ENCODE peak calls at places on chromosomes 7 and 10, in seven cellular contexts. L, R, I, B, G, S and O are unnamed samples.

GRCh38 chr7:101816499-101817030 is 861 bp upstream of the CUX1 start:
- DNase-seq in L (no peak), R (peak), I (no peak), B (peak), G (peak), S (no peak), O (peak)

GRCh38 chr10:119412831-119413737 is 129.4 kb downstream of the RGS10 start:
- DNase-seq in L (no peak), R (no peak), I (no peak), B (no peak), G (peak), S (no peak), O (no peak)

GRCh38 chr10:17872191-17873091 is 63.3 kb downstream of the MRC1 start:
- DNase-seq in L (no peak), R (no peak), I (no peak), B (no peak), G (no peak), S (no peak), O (peak)

GRCh38 chr10:132827861-132828539 is 42.1 kb upstream of the NKX6-2 start:
- DNase-seq in L (no peak), R (no peak), I (no peak), B (no peak), G (no peak), S (no peak), O (no peak)

GRCh38 chr7:143504937-143505297 is 27.2 kb downstream of the TAS2R41 start:
- DNase-seq in L (no peak), R (no peak), I (no peak), B (no peak), G (no peak), S (no peak), O (no peak)

GRCh38 chr7:78146546-78146945 is 348.0 kb downstream of the PHTF2 start:
- DNase-seq in L (no peak), R (no peak), I (no peak), B (no peak), G (no peak), S (no peak), O (no peak)

GRCh38 chr10:70835895-70836294 is 20.1 kb downstream of the SGPL1 start:
- DNase-seq in L (no peak), R (no peak), I (no peak), B (no peak), G (no peak), S (no peak), O (no peak)

GRCh38 chr7:27921081-27921836 is 181.3 kb downstream of the TAX1BP1 start:
- DNase-seq in L (no peak), R (peak), I (no peak), B (no peak), G (peak), S (peak), O (peak)

GRCh38 chr10:61836233-61836887 is 65.1 kb upstream of the ARID5B start:
- DNase-seq in L (no peak), R (no peak), I (no peak), B (no peak), G (no peak), S (no peak), O (no peak)

GRCh38 chr7:25953859-25954258 is 198.1 kb upstream of the NFE2L3 start:
- DNase-seq in L (no peak), R (peak), I (no peak), B (no peak), G (no peak), S (no peak), O (peak)

GRCh38 chr7:111771638-111772037 is 209.3 kb upstream of the IMMP2L start:
- DNase-seq in L (no peak), R (no peak), I (no peak), B (no peak), G (no peak), S (no peak), O (no peak)

GRCh38 chr7:86470763-86471162 is 172.9 kb upstream of the GRM3 start:
- DNase-seq in L (no peak), R (no peak), I (no peak), B (no peak), G (no peak), S (no peak), O (no peak)

GRCh38 chr10:21355591-21356011 is 169.9 kb downstream of the SKIDA1 start:
- DNase-seq in L (no peak), R (no peak), I (no peak), B (no peak), G (no peak), S (no peak), O (no peak)

GRCh38 chr10:42979730-42980467 is 97.0 kb upstream of the RET start:
- DNase-seq in L (no peak), R (no peak), I (no peak), B (peak), G (no peak), S (no peak), O (no peak)

GRCh38 chr7:16841681-16842080 is 36.9 kb upstream of the AGR2 start:
- DNase-seq in L (no peak), R (no peak), I (no peak), B (no peak), G (no peak), S (no peak), O (no peak)

GRCh38 chr10:43939389-43939938 is 290.8 kb upstream of the ZNF32 start:
- DNase-seq in L (no peak), R (no peak), I (no peak), B (no peak), G (no peak), S (no peak), O (no peak)

GRCh38 chr7:103425177-103425576 is 20.8 kb downstream of the SLC26A5 start:
- DNase-seq in L (no peak), R (no peak), I (no peak), B (no peak), G (no peak), S (no peak), O (no peak)

GRCh38 chr10:132636358-132636757 is 98.8 kb downstream of the INPP5A start:
- DNase-seq in L (no peak), R (no peak), I (no peak), B (peak), G (no peak), S (no peak), O (no peak)

GRCh38 chr7:108442039-108442568 is 14.1 kb downstream of the NRCAM start:
- DNase-seq in L (no peak), R (no peak), I (no peak), B (no peak), G (no peak), S (peak), O (no peak)

GRCh38 chr7:80155374-80155773 is 20.7 kb downstream of the GNAI1 start:
- DNase-seq in L (no peak), R (no peak), I (no peak), B (no peak), G (no peak), S (no peak), O (no peak)

GRCh38 chr10:26799342-26799741 is 61.4 kb downstream of the ABI1 start:
- DNase-seq in L (no peak), R (peak), I (no peak), B (no peak), G (no peak), S (no peak), O (peak)

GRCh38 chr10:7408494-7409044 is 2.3 kb downstream of the SFMBT2 start:
- DNase-seq in L (no peak), R (peak), I (no peak), B (peak), G (peak), S (no peak), O (peak)

GRCh38 chr10:99906470-99906869 is 103.3 kb downstream of the DNMBP start:
- DNase-seq in L (no peak), R (no peak), I (peak), B (peak), G (no peak), S (peak), O (peak)

GRCh38 chr10:111481271-111482073 is 404.6 kb downstream of the ADRA2A start:
- DNase-seq in L (no peak), R (no peak), I (no peak), B (no peak), G (no peak), S (no peak), O (no peak)

GRCh38 chr7:26603631-26604030 is 260.8 kb downstream of the SKAP2 start:
- DNase-seq in L (no peak), R (no peak), I (no peak), B (no peak), G (no peak), S (peak), O (no peak)

GRCh38 chr10:37535459-37536246 is 321.8 kb downstream of the ZNF248 start:
- DNase-seq in L (no peak), R (no peak), I (no peak), B (no peak), G (no peak), S (no peak), O (no peak)

GRCh38 chr10:111295788-111296187 is 219.0 kb downstream of the ADRA2A start:
- DNase-seq in L (no peak), R (no peak), I (no peak), B (no peak), G (no peak), S (no peak), O (no peak)

GRCh38 chr7:135321556-135321955 is 87.9 kb downstream of the STRA8 start:
- DNase-seq in L (no peak), R (no peak), I (no peak), B (no peak), G (no peak), S (no peak), O (no peak)

GRCh38 chr7:131285558-131285957 is 42.1 kb upstream of the MKLN1 start:
- DNase-seq in L (no peak), R (no peak), I (peak), B (no peak), G (no peak), S (no peak), O (no peak)

GRCh38 chr10:122158362-122158761 is 112.7 kb upstream of the BTBD16 start:
- DNase-seq in L (no peak), R (no peak), I (no peak), B (no peak), G (no peak), S (no peak), O (no peak)

GRCh38 chr10:122157451-122157850 is 113.6 kb upstream of the BTBD16 start:
- DNase-seq in L (no peak), R (no peak), I (no peak), B (no peak), G (no peak), S (no peak), O (no peak)

GRCh38 chr10:122154034-122154732 is 116.9 kb upstream of the BTBD16 start:
- DNase-seq in L (no peak), R (no peak), I (no peak), B (no peak), G (no peak), S (no peak), O (no peak)

GRCh38 chr10:122152544-122152943 is 118.6 kb upstream of the BTBD16 start:
- DNase-seq in L (peak), R (no peak), I (peak), B (peak), G (no peak), S (no peak), O (no peak)

DNA sequence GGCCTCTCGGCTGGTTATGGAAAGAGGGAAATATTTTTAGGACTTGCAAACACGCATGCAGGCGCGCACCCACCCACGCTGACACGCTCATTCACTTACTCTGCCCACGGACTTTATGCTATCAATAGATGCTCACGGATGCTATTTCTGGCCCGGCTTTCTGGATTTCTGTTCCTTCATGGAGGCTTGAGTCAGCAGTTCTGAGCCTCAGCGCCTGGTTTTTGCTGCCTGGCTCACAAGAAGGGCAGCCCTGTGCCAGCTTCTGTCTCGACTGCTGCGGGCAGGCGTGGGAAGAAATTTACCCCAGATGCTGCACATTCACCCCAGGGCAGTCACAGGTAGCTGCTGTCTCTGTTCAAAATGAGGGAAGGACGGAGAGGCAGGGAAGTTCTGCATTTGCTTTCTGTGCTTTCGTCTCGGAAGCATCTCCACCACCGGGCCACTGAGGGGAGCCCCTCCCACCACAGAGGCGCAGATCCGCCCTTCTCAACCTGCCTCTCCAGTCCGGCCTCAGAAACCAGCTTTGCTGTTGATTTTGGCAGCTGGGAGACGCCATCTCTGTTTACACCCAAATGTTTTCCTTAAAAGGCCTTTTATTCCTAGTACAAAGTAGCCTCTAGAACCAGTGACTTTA is 116.2 kb upstream of the BTBD16 start:
- DNase-seq in L (no peak), R (peak), I (peak), B (peak), G (peak), S (no peak), O (no peak)
- H3K4me3 ChIP-seq in L (no peak), R (no peak), I (peak), B (peak), G (no peak), S (no peak), O (no peak)

DNA sequence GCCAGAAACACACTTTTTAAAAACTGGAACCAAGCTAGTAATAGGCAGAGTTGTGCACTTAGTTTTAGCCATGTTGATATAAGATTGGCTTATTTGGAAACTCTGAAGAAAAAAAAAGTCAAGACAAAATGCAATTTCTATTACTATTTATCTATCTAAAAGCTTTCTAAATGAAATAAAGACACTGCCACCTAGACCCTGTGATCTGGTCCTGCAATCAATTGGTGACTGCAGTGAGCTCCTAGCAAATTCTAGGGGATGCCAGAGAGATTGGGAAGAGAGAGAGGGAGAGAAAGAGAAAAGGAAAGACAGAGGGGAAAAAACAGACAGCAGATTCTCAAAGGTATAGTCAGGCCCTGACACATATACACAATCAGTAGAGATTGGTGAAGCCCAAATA is 25.3 kb downstream of the SORCS1 start:
- DNase-seq in L (no peak), R (no peak), I (no peak), B (no peak), G (no peak), S (no peak), O (no peak)
- TF ChIP-seq CTCF in L (no peak), R (no peak), I (no peak), B (no peak), G (no peak), S (no peak), O (no peak)

GRCh38 chr10:79424221-79425073 is 21.0 kb downstream of the ZCCHC24 start:
- DNase-seq in L (no peak), R (no peak), I (no peak), B (no peak), G (peak), S (no peak), O (no peak)
- H3K4me3 ChIP-seq in L (no peak), R (no peak), I (no peak), B (no peak), G (no peak), S (no peak), O (no peak)

DNA sequence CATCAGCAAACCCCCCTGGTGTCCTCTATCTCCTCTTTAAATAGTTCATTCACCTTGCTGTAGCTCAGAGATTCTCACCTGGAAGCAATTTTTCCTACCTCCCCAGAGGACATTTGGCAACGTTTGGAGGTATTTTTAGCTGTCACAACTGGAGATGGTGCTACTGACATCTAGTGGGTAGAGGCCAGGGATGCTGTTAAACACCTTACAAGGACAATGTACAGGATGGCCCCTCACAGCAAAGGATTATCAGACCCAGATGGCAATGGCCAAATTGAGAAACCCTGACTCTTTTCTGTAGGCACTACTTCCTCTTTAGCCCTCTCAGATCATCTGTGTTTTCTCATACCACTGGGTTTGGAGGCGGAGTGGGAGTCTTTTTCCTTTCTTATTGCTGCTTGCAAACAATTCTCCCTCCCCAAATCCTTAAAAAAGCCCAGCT is 13.2 kb upstream of the TRA2A start:
- DNase-seq in L (no peak), R (peak), I (no peak), B (no peak), G (peak), S (no peak), O (peak)
- TF ChIP-seq CTCF in L (no peak), R (peak), I (no peak), B (no peak), G (peak), S (peak), O (peak)

GRCh38 chr7:158317238-158318205 is 270.1 kb downstream of the PTPRN2 start:
- DNase-seq in L (no peak), R (no peak), I (no peak), B (no peak), G (no peak), S (no peak), O (no peak)
- H3K4me3 ChIP-seq in L (peak), R (no peak), I (no peak), B (peak), G (no peak), S (no peak), O (no peak)